ENCODE peak calls at places on chromosome 1, in ten cellular contexts. N is fibroblast of lung, F is Karpas-422, H is bronchial epithelial cell, X is mucosa of descending colon, M is GM23248, G is cerebellar cortex, R is EL, K is GOT3, W is omental fat pad. A is an unnamed sample.
A peak's percentile ranks its signal among the peaks of the same experiment; 100 is the strongest.

GRCh38 chr1:162536511-162536910 is 25.0 kb upstream of the UAP1 start:
- DNase-seq in N (peak; percentile 55), W (no peak), F (no peak), R (peak; percentile 73), G (no peak), H (peak; percentile 63), X (no peak), M (peak; percentile 67), K (no peak), A (peak; percentile 67)

GRCh38 chr1:204410764-204411450 is 710 bp downstream of the PPP1R15B start:
- DNase-seq in F (peak; percentile 72), X (peak; percentile 76), G (peak; percentile 51), N (peak; percentile 45), K (no peak), H (peak; percentile 26), R (peak; percentile 49), M (peak; percentile 78), W (no peak), A (peak; percentile 38)

GRCh38 chr1:13786541-13786940 is 86.6 kb downstream of the PRDM2 start:
- DNase-seq in G (peak; percentile 82), N (no peak), W (no peak), F (no peak), K (no peak), R (no peak), X (no peak), H (no peak), M (no peak), A (no peak)

GRCh38 chr1:4146101-4146500 is 246.0 kb upstream of the C1orf174 start:
- DNase-seq in H (no peak), R (no peak), M (no peak), X (no peak), W (no peak), K (no peak), F (no peak), N (no peak), G (no peak), A (no peak)

GRCh38 chr1:20470174-20470573 is 15.8 kb downstream of the CAMK2N1 start:
- DNase-seq in K (no peak), H (no peak), M (no peak), N (no peak), F (no peak), X (peak; percentile 68), W (no peak), R (no peak), G (no peak), A (peak; percentile 72)

GRCh38 chr1:57623039-57623790 is 199.4 kb upstream of the DAB1 start:
- DNase-seq in N (peak; percentile 5), M (peak; percentile 67), G (peak; percentile 70), X (no peak), F (no peak), W (no peak), R (peak; percentile 35), K (no peak), H (no peak), A (no peak)

GRCh38 chr1:198678901-198679329 is 40.1 kb downstream of the PTPRC start:
- DNase-seq in F (peak; percentile 98), N (no peak), W (no peak), G (no peak), R (no peak), M (no peak), K (no peak), X (peak; percentile 27), H (no peak), A (no peak)

GRCh38 chr1:77014396-77014795 is 147.1 kb downstream of the ST6GALNAC5 start:
- DNase-seq in K (no peak), X (no peak), G (no peak), F (no peak), W (no peak), N (no peak), R (no peak), H (no peak), M (no peak), A (peak; percentile 52)

GRCh38 chr1:164813781-164814180 is 254.8 kb downstream of the PBX1 start:
- DNase-seq in K (no peak), R (no peak), G (no peak), F (no peak), N (no peak), W (no peak), M (no peak), H (no peak), X (no peak), A (no peak)

GRCh38 chr1:8395433-8395866 is 77.5 kb downstream of the SLC45A1 start:
- DNase-seq in X (no peak), H (no peak), M (no peak), R (peak; percentile 20), W (no peak), K (no peak), F (peak; percentile 54), G (no peak), N (no peak), A (no peak)

GRCh38 chr1:175376194-175376593 is 183.6 kb upstream of the KIAA0040 start:
- DNase-seq in F (peak; percentile 70), R (no peak), K (no peak), X (no peak), N (no peak), H (peak; percentile 17), W (no peak), M (peak; percentile 16), G (peak; percentile 29), A (no peak)

GRCh38 chr1:88462481-88463261 is 221.4 kb upstream of the PKN2 start:
- DNase-seq in X (peak; percentile 28), N (peak; percentile 46), K (no peak), G (peak; percentile 5), F (no peak), M (peak; percentile 75), R (peak; percentile 32), W (no peak), H (peak; percentile 6), A (peak; percentile 5)

GRCh38 chr1:175842545-175842944 is 99.2 kb upstream of the TNR start:
- DNase-seq in N (no peak), W (no peak), G (no peak), X (no peak), H (no peak), F (no peak), M (no peak), K (no peak), R (no peak), A (no peak)

GRCh38 chr1:110540891-110541685 is 22.1 kb upstream of the KCNA10 start:
- DNase-seq in M (no peak), N (no peak), K (no peak), W (no peak), F (no peak), H (no peak), G (peak; percentile 65), R (no peak), X (no peak), A (no peak)

GRCh38 chr1:942864-943533 is 16.1 kb downstream of the NOC2L start:
- DNase-seq in N (peak; percentile 79), M (peak; percentile 47), X (no peak), R (no peak), H (no peak), K (no peak), W (no peak), F (peak; percentile 59), G (peak; percentile 61), A (no peak)

GRCh38 chr1:26391450-26391849 is 18.9 kb upstream of the ZNF683 start:
- DNase-seq in G (peak; percentile 49), W (no peak), R (peak; percentile 71), X (no peak), F (peak; percentile 77), M (peak; percentile 72), N (peak; percentile 70), H (peak; percentile 52), K (no peak), A (peak; percentile 57)

GRCh38 chr1:118986291-118986838 is 1.8 kb downstream of the TBX15 start:
- DNase-seq in K (no peak), H (no peak), N (no peak), G (no peak), R (peak; percentile 71), X (no peak), W (no peak), F (no peak), M (peak; percentile 77), A (peak; percentile 80)

GRCh38 chr1:101242331-101243050 is 5.7 kb downstream of the S1PR1 start:
- DNase-seq in H (no peak), G (no peak), N (no peak), F (no peak), R (no peak), X (no peak), M (no peak), W (no peak), K (no peak), A (no peak)

GRCh38 chr1:169809370-169810095 is 14.8 kb upstream of the METTL18 start:
- DNase-seq in H (peak; percentile 37), F (peak; percentile 72), G (peak; percentile 29), N (peak; percentile 51), K (no peak), R (peak; percentile 25), X (no peak), M (peak; percentile 60), W (no peak), A (peak; percentile 31)

GRCh38 chr1:160460683-160461287 is 60.4 kb downstream of the VANGL2 start:
- DNase-seq in M (no peak), W (no peak), G (no peak), F (no peak), K (no peak), N (no peak), R (no peak), H (no peak), X (no peak), A (no peak)

GRCh38 chr1:238136265-238136664 is 245.5 kb upstream of the ZP4 start:
- DNase-seq in K (no peak), M (no peak), G (no peak), W (no peak), F (no peak), N (no peak), X (no peak), H (no peak), R (no peak), A (no peak)

GRCh38 chr1:43034778-43035177 is 76.1 kb upstream of the SLC2A1 start:
- DNase-seq in R (no peak), N (no peak), X (no peak), H (no peak), F (no peak), M (no peak), W (no peak), G (no peak), K (no peak), A (no peak)

GRCh38 chr1:154611150-154611865 is 3.3 kb upstream of the ADAR start:
- DNase-seq in X (no peak), N (no peak), H (no peak), K (no peak), F (no peak), M (no peak), W (no peak), R (no peak), G (no peak), A (no peak)